ENCODE peak calls at places on chromosomes 13 and 19, in ten cellular contexts. C is cardiac septum; G is transverse colon; P is heart left ventricle; Z is AG10803; V is stimulated activated CD8-positive, alpha-beta memory T cell treated with anti-CD3 and anti-CD28 coated beads, Interleukin-7, amount 100 ng/mL, for 1 hour; A is endodermal cell; K is astrocyte; B is germinal center; J is HS-5. R is an unnamed sample.

GRCh38 chr13:28984825-28985224 is 164.7 kb downstream of the MTUS2 start:
- DNase-seq in G (no peak), J (no peak), A (no peak), B (no peak), C (no peak), K (no peak), V (no peak), P (no peak), Z (no peak), R (no peak)

GRCh38 chr13:94829201-94829600 is 116.9 kb upstream of the SOX21 start:
- DNase-seq in A (no peak), C (no peak), G (no peak), J (no peak), V (no peak), K (no peak), P (no peak), Z (no peak), B (no peak), R (no peak)

GRCh38 chr13:59391696-59392095 is 772.0 kb downstream of the DIAPH3 start:
- DNase-seq in Z (peak; percentile 73), B (peak; percentile 40), P (no peak), G (peak; percentile 49), C (no peak), V (peak; percentile 10), J (peak; percentile 26), A (peak; percentile 83), K (peak; percentile 36), R (peak; percentile 39)

GRCh38 chr19:4575978-4576933 is 16.8 kb upstream of the SEMA6B start:
- DNase-seq in C (peak; percentile 87), P (peak; percentile 86), A (peak; percentile 95), K (peak; percentile 17), V (peak; percentile 52), Z (peak; percentile 42), J (no peak), G (peak; percentile 68), B (peak; percentile 77), R (peak; percentile 72)

GRCh38 chr13:98098511-98098910 is 44.4 kb upstream of the FARP1 start:
- DNase-seq in Z (peak; percentile 74), J (peak; percentile 32), K (peak; percentile 55), P (no peak), C (no peak), A (no peak), G (no peak), B (no peak), V (no peak), R (no peak)

GRCh38 chr13:110001622-110002275 is 215.4 kb upstream of the IRS2 start:
- DNase-seq in C (no peak), G (no peak), A (no peak), V (no peak), K (peak; percentile 72), Z (peak; percentile 48), J (no peak), P (no peak), B (no peak), R (no peak)

GRCh38 chr19:47356900-47357299 is 7.8 kb downstream of the DHX34 start:
- DNase-seq in K (no peak), G (no peak), J (no peak), P (no peak), V (no peak), Z (no peak), B (no peak), A (no peak), C (no peak), R (no peak)

GRCh38 chr13:41136396-41137031 is 3.9 kb upstream of the KBTBD6 start:
- DNase-seq in K (no peak), G (no peak), V (no peak), P (no peak), A (no peak), Z (no peak), J (no peak), C (no peak), B (no peak), R (no peak)

GRCh38 chr13:99269627-99270252 is 11.6 kb upstream of the GPR18 start:
- DNase-seq in G (no peak), V (no peak), P (no peak), Z (peak; percentile 74), K (peak; percentile 41), J (no peak), C (no peak), B (no peak), A (no peak), R (no peak)